ENCODE peak calls at places on chromosome 3, in seven cellular contexts. X is NCI-H446; P is HFF-Myc; D is AML-193; N is stimulated activated CD4-positive, alpha-beta T cell treated with anti-CD3 and anti-CD28 coated beads, Interleukin-2, amount 100 ng/mL, for 48 hours; H is T-helper 17 cell; I is H7. Y is an unnamed sample.
A peak's percentile ranks its signal among the peaks of the same experiment; 100 is the strongest.

GRCh38 chr3:62113092-62113491 is 260.3 kb downstream of the FEZF2 start:
- DNase-seq in P (no peak), N (no peak), D (no peak), H (no peak), X (no peak), I (no peak), Y (no peak)

GRCh38 chr3:196141866-196142673 is 60.2 kb upstream of the TFRC start:
- DNase-seq in D (no peak), P (no peak), I (no peak), N (no peak), X (no peak), H (no peak), Y (no peak)

GRCh38 chr3:187871204-187871591 is 125.9 kb upstream of the BCL6 start:
- DNase-seq in H (no peak), I (no peak), D (no peak), X (no peak), P (no peak), N (no peak), Y (no peak)

GRCh38 chr3:134406331-134407246 is 32.3 kb upstream of the AMOTL2 start:
- DNase-seq in X (peak; percentile 83), D (no peak), H (no peak), I (peak; percentile 86), N (no peak), P (no peak), Y (peak; percentile 91)

GRCh38 chr3:23663661-23664186 is 142.0 kb upstream of the UBE2E1 start:
- DNase-seq in I (no peak), N (no peak), H (no peak), D (no peak), P (no peak), X (peak; percentile 70), Y (no peak)

GRCh38 chr3:38493019-38493418 is 3.1 kb upstream of the EXOG start:
- DNase-seq in X (no peak), P (peak; percentile 21), D (no peak), N (no peak), H (no peak), I (no peak), Y (no peak)

GRCh38 chr3:197260491-197261163 is 37.8 kb downstream of the DLG1 start:
- DNase-seq in I (no peak), H (no peak), X (no peak), D (no peak), N (no peak), P (no peak), Y (no peak)

GRCh38 chr3:16864610-16865313 is 20.0 kb upstream of the PLCL2 start:
- DNase-seq in N (no peak), H (no peak), P (no peak), I (no peak), X (no peak), D (no peak), Y (no peak)

GRCh38 chr3:32246079-32246675 is 7.7 kb downstream of the CMTM8 start:
- DNase-seq in N (no peak), I (peak; percentile 17), D (no peak), H (no peak), P (no peak), X (no peak), Y (peak; percentile 9)

GRCh38 chr3:48407542-48408099 is 22.3 kb downstream of the PLXNB1 start:
- DNase-seq in H (no peak), P (no peak), D (no peak), X (no peak), I (peak; percentile 35), N (no peak), Y (no peak)

GRCh38 chr3:110344897-110345767 is 726.5 kb upstream of the NECTIN3 start:
- DNase-seq in D (no peak), N (no peak), I (no peak), P (no peak), X (no peak), H (no peak), Y (no peak)

GRCh38 chr3:58203541-58203940 is 7.2 kb downstream of the DNASE1L3 start:
- DNase-seq in P (no peak), I (no peak), D (no peak), X (no peak), N (no peak), H (no peak), Y (no peak)

GRCh38 chr3:129892486-129892856 is 1.0 kb downstream of the TMCC1 start:
- DNase-seq in N (peak; percentile 4), D (no peak), P (no peak), H (no peak), I (no peak), X (no peak), Y (no peak)

GRCh38 chr3:61442696-61443095 is 118.7 kb upstream of the PTPRG start:
- DNase-seq in H (no peak), D (no peak), P (no peak), N (no peak), I (no peak), X (no peak), Y (no peak)

GRCh38 chr3:131348911-131349310 is 32.7 kb upstream of the NUDT16 start:
- DNase-seq in N (no peak), P (no peak), X (no peak), I (no peak), D (no peak), H (no peak), Y (no peak)

GRCh38 chr3:43629254-43629653 is 7.4 kb upstream of the ANO10 start:
- DNase-seq in H (no peak), D (no peak), I (no peak), P (no peak), X (no peak), N (no peak), Y (no peak)

GRCh38 chr3:131167867-131168266 is 141.2 kb downstream of the NEK11 start:
- DNase-seq in X (no peak), N (no peak), H (no peak), D (no peak), I (no peak), P (no peak), Y (no peak)

GRCh38 chr3:50392101-50392715 is 32.9 kb upstream of the TMEM115 start:
- DNase-seq in D (no peak), P (no peak), I (no peak), N (no peak), H (no peak), X (peak; percentile 45), Y (no peak)

GRCh38 chr3:195260286-195260905 is 10.6 kb downstream of the XXYLT1 start:
- DNase-seq in I (peak; percentile 85), X (no peak), H (no peak), P (no peak), N (no peak), D (peak; percentile 78), Y (peak; percentile 84)

GRCh38 chr3:152779649-152780048 is 55.3 kb upstream of the P2RY1 start:
- DNase-seq in H (no peak), P (no peak), X (no peak), N (no peak), D (no peak), I (peak; percentile 5), Y (peak; percentile 51)

GRCh38 chr3:25291524-25291923 is 136.5 kb upstream of the RARB start:
- DNase-seq in X (no peak), D (no peak), I (no peak), P (no peak), H (no peak), N (no peak), Y (peak; percentile 17)

GRCh38 chr3:24290596-24290995 is 204.1 kb downstream of the THRB start:
- DNase-seq in H (no peak), I (no peak), X (no peak), P (no peak), N (no peak), D (no peak), Y (no peak)

GRCh38 chr3:99859855-99860254 is 42.2 kb downstream of the CMSS1 start:
- DNase-seq in H (no peak), X (no peak), D (no peak), I (no peak), N (no peak), P (peak; percentile 67), Y (no peak)

GRCh38 chr3:174776636-174777035 is 82.5 kb upstream of the NAALADL2 start:
- DNase-seq in P (no peak), X (no peak), H (no peak), D (no peak), I (no peak), N (no peak), Y (no peak)

GRCh38 chr3:5006755-5007202 is 27.5 kb downstream of the BHLHE40 start:
- DNase-seq in I (no peak), D (no peak), P (no peak), X (no peak), H (peak; percentile 71), N (peak; percentile 53), Y (no peak)

GRCh38 chr3:179148446-179149238 is 485 bp downstream of the PIK3CA start:
- DNase-seq in I (peak; percentile 65), X (peak; percentile 38), N (peak; percentile 41), P (no peak), D (peak; percentile 31), H (peak; percentile 65), Y (peak; percentile 71)

GRCh38 chr3:134625885-134626741 is 24.7 kb downstream of the KY start:
- DNase-seq in N (no peak), D (no peak), H (no peak), P (no peak), I (no peak), X (no peak), Y (no peak)

GRCh38 chr3:148792540-148792939 is 35.1 kb upstream of the CPB1 start:
- DNase-seq in I (no peak), N (no peak), P (no peak), X (no peak), H (no peak), D (no peak), Y (no peak)

GRCh38 chr3:119019767-119020518 is 14.7 kb downstream of the IGSF11 start:
- DNase-seq in N (no peak), I (no peak), P (no peak), H (no peak), X (no peak), D (no peak), Y (no peak)

GRCh38 chr3:69197922-69198540 is 75.6 kb upstream of the LMOD3 start:
- DNase-seq in H (peak; percentile 64), I (no peak), N (peak; percentile 50), X (no peak), D (no peak), P (no peak), Y (no peak)

GRCh38 chr3:187640823-187641135 is 29.4 kb downstream of the SST start:
- DNase-seq in H (no peak), I (no peak), N (no peak), D (no peak), P (no peak), X (no peak), Y (no peak)

GRCh38 chr3:119418641-119419040 is 44.8 kb downstream of the TMEM39A start:
- DNase-seq in I (no peak), X (no peak), P (no peak), D (no peak), N (no peak), H (no peak), Y (no peak)

GRCh38 chr3:187169231-187169960 is 27.9 kb upstream of the RTP1 start:
- DNase-seq in I (no peak), X (no peak), D (no peak), N (no peak), P (no peak), H (no peak), Y (no peak)

GRCh38 chr3:98553021-98553563 is 21.3 kb downstream of the GPR15 start:
- DNase-seq in I (no peak), P (no peak), N (no peak), D (no peak), H (no peak), X (no peak), Y (no peak)

GRCh38 chr3:143718463-143718862 is 129.8 kb downstream of the SLC9A9 start:
- DNase-seq in I (peak; percentile 10), H (no peak), X (no peak), P (no peak), D (no peak), N (no peak), Y (peak; percentile 30)

GRCh38 chr3:96813134-96813819 is 1.1 kb upstream of the EPHA6 start:
- DNase-seq in X (peak; percentile 91), I (peak; percentile 81), D (no peak), H (peak; percentile 7), N (peak; percentile 62), P (peak; percentile 12), Y (peak; percentile 93)

GRCh38 chr3:13016083-13016725 is 57.0 kb downstream of the IQSEC1 start:
- DNase-seq in P (no peak), I (no peak), X (no peak), N (no peak), H (peak; percentile 25), D (no peak), Y (no peak)

GRCh38 chr3:123344941-123345594 is 103.8 kb downstream of the ADCY5 start:
- DNase-seq in I (no peak), X (no peak), P (no peak), H (no peak), D (no peak), N (no peak), Y (peak; percentile 27)

Y was measured in GM23338.